ENCODE peak calls at places on chromosomes 12 and 14, in eight cellular contexts. G, R, U, Q, T, Z, F and N are unnamed samples.

GRCh38 chr12:26554332-26554731 is 278.7 kb downstream of the ITPR2 start:
- DNase-seq in G (no peak), Z (no peak), R (no peak), T (no peak), U (no peak), Q (no peak), F (no peak), N (no peak)

GRCh38 chr12:116389990-116390655 is 112.6 kb upstream of the MED13L start:
- DNase-seq in R (peak; percentile 73), T (no peak), Z (no peak), G (no peak), U (no peak), Q (no peak), F (no peak), N (no peak)

GRCh38 chr12:71046215-71046614 is 111.6 kb downstream of the TSPAN8 start:
- DNase-seq in Z (no peak), Q (no peak), F (no peak), G (no peak), T (no peak), U (no peak), R (peak; percentile 20), N (no peak)

GRCh38 chr14:65910108-65910507 is 497.6 kb downstream of the FUT8 start:
- DNase-seq in U (no peak), F (no peak), Z (no peak), T (no peak), Q (no peak), G (no peak), R (peak; percentile 35), N (no peak)

GRCh38 chr14:81172353-81172752 is 48.4 kb downstream of the GTF2A1 start:
- DNase-seq in Z (no peak), T (no peak), R (no peak), Q (no peak), U (no peak), G (no peak), F (no peak), N (no peak)

GRCh38 chr12:120630139-120630895 is 10.1 kb upstream of the CABP1 start:
- DNase-seq in Z (no peak), R (no peak), Q (no peak), G (no peak), U (no peak), F (no peak), T (no peak), N (no peak)

GRCh38 chr14:22386924-22387775 is 201.9 kb downstream of the DAD1 start:
- DNase-seq in T (peak; percentile 9), F (peak; percentile 56), U (no peak), R (peak; percentile 72), G (peak; percentile 71), Z (peak; percentile 95), Q (peak; percentile 67), N (peak; percentile 73)

GRCh38 chr12:27359578-27360340 is 27.1 kb downstream of the BMAL2 start:
- DNase-seq in Z (no peak), G (no peak), T (no peak), Q (no peak), R (no peak), U (no peak), F (no peak), N (no peak)

GRCh38 chr14:98512501-98513251 is 759.3 kb downstream of the BCL11B start:
- DNase-seq in Q (no peak), Z (no peak), G (no peak), R (no peak), U (no peak), F (no peak), T (no peak), N (no peak)

GRCh38 chr12:97148941-97149559 is 242.0 kb downstream of the NEDD1 start:
- DNase-seq in Q (peak; percentile 47), T (peak; percentile 49), F (peak; percentile 28), G (no peak), Z (peak; percentile 34), R (peak; percentile 57), U (no peak), N (peak; percentile 68)

GRCh38 chr12:20646239-20646827 is 48.8 kb upstream of the SLCO1C1 start:
- DNase-seq in Z (peak; percentile 15), F (no peak), U (no peak), R (peak; percentile 70), T (no peak), G (no peak), Q (no peak), N (no peak)

GRCh38 chr12:30797689-30798088 is 42.9 kb upstream of the CAPRIN2 start:
- DNase-seq in R (no peak), G (no peak), F (no peak), T (no peak), Z (no peak), Q (no peak), U (no peak), N (no peak)

GRCh38 chr14:19851365-19851764 is 23.6 kb upstream of the OR4K2 start:
- DNase-seq in U (no peak), G (no peak), Z (no peak), T (no peak), F (no peak), Q (no peak), R (no peak), N (no peak)

GRCh38 chr12:10718279-10718821 is 4.8 kb downstream of the YBX3 start:
- DNase-seq in Q (no peak), R (no peak), T (no peak), Z (no peak), G (no peak), U (no peak), F (no peak), N (no peak)

GRCh38 chr12:122013136-122013535 is 8.5 kb upstream of the BCL7A start:
- DNase-seq in G (no peak), U (no peak), T (no peak), Q (no peak), R (no peak), Z (no peak), F (no peak), N (no peak)

GRCh38 chr12:9115731-9116689 is at the start of gene A2M:
- DNase-seq in R (no peak), Z (peak; percentile 28), U (no peak), T (no peak), G (no peak), F (no peak), Q (no peak), N (no peak)
- TF ChIP-seq POLR2A in R (no peak), Z (no peak), U (no peak), T (no peak), G (no peak), F (no peak), Q (peak; percentile 61), N (no peak)

DNA sequence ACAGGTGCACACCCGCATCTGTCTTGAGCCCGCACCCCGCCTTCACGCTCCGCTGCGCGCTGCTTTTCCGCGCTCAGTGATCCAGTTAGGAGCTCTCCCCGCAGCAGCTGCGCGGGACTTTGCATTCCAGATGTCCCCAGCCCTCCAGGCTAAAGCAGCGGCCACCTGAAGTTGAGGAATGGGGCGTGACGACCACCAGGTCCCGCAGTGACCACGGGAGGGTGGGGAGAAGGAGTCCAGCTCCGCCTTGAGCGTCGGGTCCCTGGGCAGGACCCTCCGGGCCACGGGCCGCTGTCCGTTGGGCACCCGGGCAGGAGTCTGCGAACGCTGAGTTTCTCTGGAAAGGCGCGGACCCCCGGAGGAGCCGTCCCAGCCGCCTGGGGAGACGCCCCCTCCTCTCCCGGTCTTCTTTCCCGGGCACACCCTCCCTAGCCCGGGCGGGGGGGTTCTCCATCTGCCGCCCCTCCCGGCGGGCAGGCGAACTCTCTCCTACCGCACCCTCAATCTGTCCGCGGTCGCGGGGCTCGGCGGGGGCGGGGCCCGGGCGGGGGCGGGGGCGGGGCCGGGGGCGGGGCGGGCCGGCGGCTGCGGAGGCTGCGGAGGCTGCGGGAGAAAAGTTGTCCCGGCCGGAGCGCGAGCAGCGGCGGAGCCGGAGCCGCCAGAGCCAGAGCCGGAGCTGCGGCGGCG is at the start of gene TMEM132C:
- DNase-seq in Z (no peak), U (no peak), R (no peak), Q (no peak), T (no peak), G (peak; percentile 20), F (peak; percentile 55), N (no peak)
- H3K27ac ChIP-seq in Z (peak within 1 kb of the TSS; percentile 54), U (no peak within 1 kb of the TSS), R (no peak within 1 kb of the TSS), Q (no peak within 1 kb of the TSS), T (no peak within 1 kb of the TSS), G (no peak within 1 kb of the TSS), F (no peak within 1 kb of the TSS), N (no peak within 1 kb of the TSS)

GRCh38 chr12:46693518-46693917 is 132.3 kb downstream of the SLC38A4 start:
- DNase-seq in Q (no peak), F (no peak), G (no peak), R (no peak), T (no peak), Z (no peak), U (no peak), N (no peak)

GRCh38 chr12:46692606-46693005 is 133.2 kb downstream of the SLC38A4 start:
- DNase-seq in F (no peak), R (no peak), Q (no peak), T (no peak), G (no peak), Z (no peak), U (no peak), N (no peak)

GRCh38 chr12:46698003-46698402 is 127.8 kb downstream of the SLC38A4 start:
- DNase-seq in G (no peak), Z (no peak), Q (no peak), U (no peak), F (no peak), R (no peak), T (no peak), N (no peak)

DNA sequence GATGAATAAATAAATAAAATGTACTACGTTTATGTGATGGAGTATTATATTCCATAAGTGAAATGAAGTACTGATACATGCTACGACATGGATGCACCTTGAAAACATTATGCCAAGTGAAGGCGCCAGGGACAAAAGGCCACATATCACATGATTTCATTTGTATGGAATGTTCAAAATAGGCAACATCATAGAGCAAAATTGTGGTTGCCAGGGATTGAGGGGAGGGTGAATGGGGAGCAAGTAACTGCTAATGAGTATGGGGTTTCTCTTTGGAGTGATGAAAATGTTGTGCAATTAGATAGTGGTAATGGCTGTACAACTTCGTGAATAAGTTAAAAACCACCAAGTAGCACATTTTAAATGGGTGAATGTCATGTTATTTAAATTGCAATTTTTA is 132.8 kb downstream of the SLC38A4 start:
- DNase-seq in U (no peak), G (no peak), R (no peak), Q (no peak), T (no peak), F (no peak), Z (no peak), N (no peak)
- TF ChIP-seq EP300 in U (no peak), G (no peak), R (no peak), Q (no peak), T (no peak), F (no peak), Z (no peak), N (no peak)

GRCh38 chr14:91837076-91837475 is 30.3 kb downstream of the TC2N start:
- DNase-seq in F (no peak), Q (no peak), T (no peak), Z (no peak), U (no peak), R (no peak), G (no peak), N (no peak)

GRCh38 chr14:91839754-91840153 is 27.6 kb downstream of the TC2N start:
- DNase-seq in F (peak; percentile 48), Q (no peak), U (no peak), Z (no peak), G (no peak), T (no peak), R (no peak), N (no peak)

GRCh38 chr14:91834571-91834970 is 32.8 kb downstream of the TC2N start:
- DNase-seq in Q (no peak), Z (no peak), T (no peak), F (no peak), U (no peak), G (no peak), R (no peak), N (no peak)

GRCh38 chr14:91835197-91835919 is 32.0 kb downstream of the TC2N start:
- DNase-seq in F (no peak), Z (no peak), Q (peak; percentile 37), G (no peak), U (no peak), R (no peak), T (no peak), N (peak; percentile 34)

GRCh38 chr14:91835920-91836843 is 31.2 kb downstream of the TC2N start:
- DNase-seq in Q (peak; percentile 92), U (peak; percentile 96), F (peak; percentile 89), T (peak; percentile 62), R (peak; percentile 76), Z (no peak), G (peak; percentile 47), N (peak; percentile 96)
- TF ChIP-seq POLR2A in Q (peak; percentile 72), U (no peak), F (no peak), T (no peak), R (no peak), Z (no peak), G (no peak), N (no peak)